ENCODE peak calls at places on chromosomes 12 and 14, in ten cellular contexts. F is NCI-H524 treated with DMSO at 0.1 percent for 48 hours; O is activated CD4-positive, CD25-positive, alpha-beta regulatory T cell; V is HT-29; H is choroid plexus epithelial cell; C is WTC11; L is EL; N is esophagus squamous epithelium; D is body of pancreas; W is GM06990. A is an unnamed sample.
A peak's percentile ranks its signal among the peaks of the same experiment; 100 is the strongest.

GRCh38 chr14:67420102-67420739 is 8.3 kb upstream of the PLEK2 start:
- DNase-seq in F (no peak), O (no peak), V (peak; percentile 37), H (no peak), C (peak; percentile 85), L (no peak), N (no peak), D (peak; percentile 47), W (no peak), A (peak; percentile 73)

GRCh38 chr12:47997321-47997720 is 7.0 kb downstream of the COL2A1 start:
- DNase-seq in F (no peak), O (no peak), V (no peak), H (no peak), C (no peak), L (no peak), N (no peak), D (no peak), W (no peak), A (peak; percentile 62)

GRCh38 chr12:95836185-95836609 is 22.6 kb upstream of the SNRPF start:
- DNase-seq in F (peak; percentile 78), O (no peak), V (no peak), H (no peak), C (no peak), L (peak; percentile 64), N (no peak), D (no peak), W (no peak), A (no peak)

GRCh38 chr12:131796754-131797587 is 31.2 kb upstream of the MMP17 start:
- DNase-seq in F (no peak), O (no peak), V (no peak), H (no peak), C (peak; percentile 65), L (no peak), N (no peak), D (no peak), W (no peak), A (no peak)

GRCh38 chr12:17829813-17830212 is 260.2 kb downstream of the RERGL start:
- DNase-seq in F (no peak), O (no peak), V (peak; percentile 2), H (no peak), C (no peak), L (no peak), N (no peak), D (no peak), W (no peak), A (no peak)

GRCh38 chr14:76742961-76743360 is 18.3 kb upstream of the VASH1 start:
- DNase-seq in F (no peak), O (no peak), V (no peak), H (no peak), C (no peak), L (no peak), N (no peak), D (no peak), W (no peak), A (no peak)

GRCh38 chr12:57477710-57478681 is 1.7 kb downstream of the ARHGAP9 start:
- DNase-seq in F (no peak), O (no peak), V (no peak), H (peak; percentile 31), C (no peak), L (no peak), N (no peak), D (no peak), W (peak; percentile 64), A (peak; percentile 76)

GRCh38 chr12:47721431-47721973 is 3.8 kb downstream of the ENDOU start:
- DNase-seq in F (no peak), O (no peak), V (no peak), H (no peak), C (no peak), L (no peak), N (no peak), D (no peak), W (no peak), A (no peak)